ENCODE peak calls at places on chromosomes 16 and 17, in seven cellular contexts. C is amniotic epithelial cell; X is NCI-H524; H is osteoblast; G is activated CD4-positive, CD25-positive, alpha-beta regulatory T cell; E is nucleus accumbens; A is left ventricle myocardium superior. W is an unnamed sample.

GRCh38 chr17:64001763-64002529 is 3.8 kb downstream of the PRR29 start:
- DNase-seq in H (peak; percentile 91), E (no peak), A (peak; percentile 55), G (no peak), X (no peak), C (peak; percentile 78), W (no peak)

GRCh38 chr17:19768046-19768782 is 20.1 kb upstream of the ALDH3A1 start:
- DNase-seq in H (no peak), X (no peak), E (no peak), C (no peak), A (no peak), G (no peak), W (peak; percentile 41)

GRCh38 chr17:80082403-80083135 is 18.8 kb upstream of the GAA start:
- DNase-seq in A (peak; percentile 55), H (peak; percentile 98), C (peak; percentile 69), X (peak; percentile 84), G (peak; percentile 35), E (no peak), W (peak; percentile 87)

GRCh38 chr17:5759501-5759925 is 175.2 kb upstream of the NLRP1 start:
- DNase-seq in C (peak; percentile 66), E (no peak), G (no peak), H (no peak), A (no peak), X (no peak), W (peak; percentile 20)

GRCh38 chr17:66903781-66904180 is 60.7 kb upstream of the CACNG4 start:
- DNase-seq in G (no peak), E (no peak), X (no peak), A (no peak), C (no peak), H (no peak), W (no peak)

GRCh38 chr17:77555741-77556291 is 402.7 kb upstream of the TNRC6C start:
- DNase-seq in G (no peak), H (peak; percentile 72), C (peak; percentile 57), A (peak; percentile 51), X (peak; percentile 96), E (peak; percentile 30), W (no peak)

GRCh38 chr17:41678411-41678906 is 10.2 kb upstream of the EIF1 start:
- DNase-seq in C (peak; percentile 37), H (no peak), A (no peak), G (no peak), X (no peak), E (no peak), W (no peak)

GRCh38 chr16:27232875-27233605 is 29.7 kb downstream of the KDM8 start:
- DNase-seq in C (no peak), H (no peak), G (no peak), E (no peak), X (no peak), A (no peak), W (no peak)

GRCh38 chr16:89909777-89910716 is 8.6 kb upstream of the MC1R start:
- DNase-seq in G (peak; percentile 46), X (peak; percentile 37), H (peak; percentile 99), A (peak; percentile 90), C (peak; percentile 68), E (peak; percentile 56), W (peak; percentile 84)

GRCh38 chr17:71099003-71099710 is 929.8 kb downstream of the KCNJ2 start:
- DNase-seq in E (no peak), X (no peak), C (no peak), H (no peak), A (no peak), G (no peak), W (no peak)

W was measured in ecto neural progenitor cell.